ENCODE peak calls at places on chromosomes 1 and 21, in nine cellular contexts. H is NCI-H1092 treated with DMSO at 0.1 percent for 48 hours; P is NCI-H1105 treated with DMSO at 0.1 percent for 48 hours; V is stimulated activated CD4-positive, alpha-beta T cell treated with anti-CD3 and anti-CD28 coated beads, TNF-alpha, amount 100 ng/mL, for 1 hour; N is activated naive CD4-positive, alpha-beta T cell treated with anti-CD3 and anti-CD28 coated beads for 36 hours; A is foreskin fibroblast; Y is thyroid gland; U is HFFc6; G is DMS153. E is an unnamed sample.

GRCh38 chr1:9657521-9658032 is 6.0 kb downstream of the PIK3CD start:
- DNase-seq in H (no peak), P (no peak), V (no peak), N (peak), A (no peak), Y (no peak), U (no peak), G (no peak), E (no peak)

GRCh38 chr1:53575141-53575947 is 116.1 kb downstream of the DMRTB1 start:
- DNase-seq in H (no peak), P (no peak), V (no peak), N (peak), A (no peak), Y (no peak), U (no peak), G (no peak), E (no peak)

GRCh38 chr1:212379366-212379765 is 35.3 kb downstream of the PACC1 start:
- DNase-seq in H (no peak), P (no peak), V (no peak), N (no peak), A (no peak), Y (no peak), U (no peak), G (no peak), E (no peak)

GRCh38 chr1:111219466-111220286 is 7.8 kb upstream of the CHI3L2 start:
- DNase-seq in H (no peak), P (no peak), V (no peak), N (peak), A (no peak), Y (no peak), U (no peak), G (no peak), E (no peak)

GRCh38 chr1:41435570-41436178 is 48.8 kb downstream of the EDN2 start:
- DNase-seq in H (no peak), P (no peak), V (no peak), N (no peak), A (no peak), Y (no peak), U (no peak), G (no peak), E (no peak)

GRCh38 chr1:19495816-19496528 is 10.6 kb upstream of the CAPZB start:
- DNase-seq in H (no peak), P (no peak), V (no peak), N (no peak), A (peak), Y (no peak), U (peak), G (no peak), E (no peak)

GRCh38 chr1:231357187-231357772 is 19.2 kb downstream of the SPRTN start:
- DNase-seq in H (no peak), P (no peak), V (no peak), N (no peak), A (no peak), Y (no peak), U (no peak), G (no peak), E (no peak)

GRCh38 chr1:25140073-25140797 is 92.1 kb downstream of the SYF2 start:
- DNase-seq in H (no peak), P (no peak), V (no peak), N (no peak), A (no peak), Y (no peak), U (no peak), G (no peak), E (peak)

GRCh38 chr1:100896481-100896982 is 642 bp downstream of the SLC30A7 start:
- DNase-seq in H (peak), P (peak), V (peak), N (peak), A (peak), Y (peak), U (peak), G (peak), E (no peak)

GRCh38 chr1:208448425-208448824 is 204.2 kb upstream of the PLXNA2 start:
- DNase-seq in H (no peak), P (no peak), V (no peak), N (no peak), A (no peak), Y (no peak), U (no peak), G (no peak), E (no peak)

GRCh38 chr1:201321826-201322390 is 38.6 kb downstream of the PKP1 start:
- DNase-seq in H (no peak), P (no peak), V (no peak), N (no peak), A (no peak), Y (no peak), U (no peak), G (no peak), E (no peak)

GRCh38 chr1:32872189-32872898 is 1.6 kb upstream of the FNDC5 start:
- DNase-seq in H (peak), P (peak), V (peak), N (peak), A (no peak), Y (peak), U (no peak), G (peak), E (peak)

GRCh38 chr1:47797555-47797954 is 199.6 kb downstream of the TRABD2B start:
- DNase-seq in H (peak), P (no peak), V (no peak), N (no peak), A (no peak), Y (no peak), U (no peak), G (no peak), E (no peak)

GRCh38 chr21:39601194-39601940 is 11.4 kb upstream of the B3GALT5 start:
- DNase-seq in H (no peak), P (no peak), V (no peak), N (no peak), A (no peak), Y (peak), U (no peak), G (no peak), E (no peak)

GRCh38 chr1:62395291-62395690 is 41.6 kb upstream of the USP1 start:
- DNase-seq in H (no peak), P (no peak), V (no peak), N (no peak), A (no peak), Y (no peak), U (no peak), G (no peak), E (no peak)

GRCh38 chr1:118960026-118960561 is 28.0 kb downstream of the TBX15 start:
- DNase-seq in H (no peak), P (no peak), V (no peak), N (no peak), A (no peak), Y (no peak), U (no peak), G (no peak), E (peak)

GRCh38 chr1:20124451-20125057 is 5.2 kb upstream of the PLA2G2D start:
- DNase-seq in H (no peak), P (no peak), V (no peak), N (no peak), A (peak), Y (no peak), U (peak), G (no peak), E (no peak)

GRCh38 chr1:204286841-204287387 is 72.8 kb downstream of the PLEKHA6 start:
- DNase-seq in H (peak), P (no peak), V (no peak), N (peak), A (no peak), Y (no peak), U (no peak), G (peak), E (peak)

GRCh38 chr21:43190544-43191340 is 21.9 kb downstream of the CRYAA start:
- DNase-seq in H (no peak), P (no peak), V (no peak), N (no peak), A (no peak), Y (no peak), U (no peak), G (no peak), E (no peak)

GRCh38 chr1:109370712-109371270 is 26.9 kb downstream of the SORT1 start:
- DNase-seq in H (no peak), P (no peak), V (no peak), N (peak), A (peak), Y (no peak), U (peak), G (no peak), E (no peak)

GRCh38 chr21:31078796-31079195 is 40.5 kb upstream of the KRTAP19-8 start:
- DNase-seq in H (no peak), P (no peak), V (no peak), N (no peak), A (no peak), Y (no peak), U (no peak), G (no peak), E (no peak)